ENCODE peak calls at places on chromosomes 12 and 14, in eight cellular contexts. G is HL-60, K is dorsolateral prefrontal cortex, Q is GM12878, M is cardiac fibroblast, F is epithelial cell of esophagus, S is AG09319, N is left lung. D is an unnamed sample.

GRCh38 chr12:6229224-6229748 is 29.1 kb downstream of the CD9 start:
- DNase-seq in G (no peak), F (peak; percentile 79), M (no peak), S (no peak), K (no peak), N (peak; percentile 62), Q (no peak), D (no peak)

GRCh38 chr14:92552066-92552465 is 38.5 kb downstream of the RIN3 start:
- DNase-seq in Q (no peak), N (no peak), S (no peak), K (no peak), F (no peak), G (no peak), M (no peak), D (no peak)

GRCh38 chr14:66038214-66038977 is 447.8 kb upstream of the CCDC196 start:
- DNase-seq in Q (no peak), M (peak; percentile 94), G (peak; percentile 26), N (peak; percentile 33), F (peak; percentile 88), K (no peak), S (no peak), D (no peak)

GRCh38 chr12:53701518-53702264 is 25.6 kb downstream of the CALCOCO1 start:
- DNase-seq in Q (peak; percentile 20), F (peak; percentile 78), G (no peak), N (peak; percentile 73), K (peak; percentile 89), M (peak; percentile 83), S (peak; percentile 36), D (no peak)

GRCh38 chr14:80699861-80700260 is 241.7 kb downstream of the CEP128 start:
- DNase-seq in M (peak; percentile 2), N (no peak), G (no peak), Q (peak; percentile 7), K (no peak), S (no peak), F (no peak), D (no peak)

GRCh38 chr14:92686763-92687427 is 61.5 kb downstream of the LGMN start:
- DNase-seq in N (peak; percentile 73), K (peak; percentile 92), Q (no peak), M (peak; percentile 74), G (no peak), F (peak; percentile 66), S (peak; percentile 12), D (peak; percentile 92)

GRCh38 chr12:115898670-115899069 is 378.8 kb downstream of the MED13L start:
- DNase-seq in S (no peak), G (no peak), N (no peak), F (no peak), Q (no peak), M (no peak), K (no peak), D (no peak)

GRCh38 chr14:65958664-65959562 is 527.3 kb upstream of the CCDC196 start:
- DNase-seq in K (peak; percentile 46), M (peak; percentile 47), Q (no peak), N (no peak), S (no peak), G (no peak), F (peak; percentile 30), D (peak; percentile 65)

GRCh38 chr12:4069046-4070010 is 196.1 kb upstream of the PARP11 start:
- DNase-seq in N (no peak), G (no peak), M (no peak), F (peak; percentile 25), S (no peak), K (no peak), Q (no peak), D (no peak)

GRCh38 chr14:24937300-24937699 is 112.6 kb downstream of the STXBP6 start:
- DNase-seq in G (no peak), F (no peak), M (no peak), S (no peak), K (no peak), Q (no peak), N (no peak), D (no peak)

GRCh38 chr12:52211716-52212585 is 20.1 kb upstream of the KRT80 start:
- DNase-seq in K (peak; percentile 33), G (no peak), S (no peak), F (no peak), M (no peak), Q (no peak), N (no peak), D (peak; percentile 68)

GRCh38 chr14:103543140-103543539 is 14.1 kb downstream of the TRMT61A start:
- DNase-seq in G (no peak), N (no peak), F (no peak), S (no peak), K (peak; percentile 76), M (no peak), Q (no peak), D (peak; percentile 88)

GRCh38 chr12:4566474-4566873 is 4.5 kb downstream of the DYRK4 start:
- DNase-seq in F (no peak), M (no peak), K (no peak), G (no peak), N (no peak), Q (no peak), S (no peak), D (no peak)

GRCh38 chr12:47824198-47824597 is 4.5 kb upstream of the HDAC7 start:
- DNase-seq in F (no peak), G (no peak), S (no peak), N (no peak), M (no peak), Q (no peak), K (no peak), D (no peak)

GRCh38 chr14:68510951-68511726 is 281.7 kb downstream of the ZFP36L1 start:
- DNase-seq in Q (no peak), S (no peak), F (no peak), G (no peak), N (no peak), K (no peak), M (peak; percentile 45), D (no peak)

GRCh38 chr14:92540472-92541048 is 27.0 kb downstream of the RIN3 start:
- DNase-seq in S (peak; percentile 99), K (peak; percentile 54), F (peak; percentile 95), M (peak; percentile 100), N (peak; percentile 89), Q (no peak), G (no peak), D (no peak)

GRCh38 chr14:73463411-73463810 is 5.1 kb upstream of the NUMB start:
- DNase-seq in F (peak; percentile 98), Q (no peak), G (peak; percentile 88), S (peak; percentile 74), M (peak; percentile 92), N (peak; percentile 63), K (no peak), D (no peak)

DNA sequence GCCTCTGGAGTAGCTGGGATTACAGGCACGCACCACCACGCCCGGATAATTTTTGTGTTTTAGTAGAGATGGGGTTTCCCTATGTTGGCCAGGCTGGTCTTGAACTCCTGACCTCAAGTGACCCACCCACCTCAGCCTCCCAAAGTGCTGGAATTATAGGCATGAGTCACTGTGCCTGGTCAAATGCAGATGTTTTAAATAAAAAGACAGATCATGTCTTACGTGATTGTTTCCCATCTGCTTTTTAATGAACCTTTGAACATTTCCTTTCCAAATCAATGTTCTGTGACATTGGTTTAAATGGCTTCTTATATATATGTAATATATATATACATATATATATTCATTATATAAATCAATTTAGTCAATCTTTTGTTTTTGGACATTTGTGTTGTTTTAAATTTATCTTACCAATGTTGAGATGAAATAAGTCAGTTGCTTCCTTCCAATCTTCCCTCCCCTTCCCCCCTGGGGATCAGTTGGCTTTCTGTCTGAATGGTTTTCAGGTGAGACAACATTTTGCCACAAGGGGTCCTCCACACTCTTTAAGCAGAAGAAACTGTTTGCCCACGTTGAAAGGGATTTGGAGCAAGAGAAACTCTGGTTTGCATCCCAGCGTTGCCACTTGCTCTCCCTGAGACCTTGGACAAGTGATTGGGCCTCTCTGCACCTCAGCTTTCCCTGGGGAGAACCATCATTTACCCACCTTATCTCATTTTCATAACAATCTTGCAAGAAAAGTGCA is 47.6 kb upstream of the RBM19 start:
- DNase-seq in F (no peak), M (peak; percentile 42), K (no peak), N (no peak), Q (no peak), S (no peak), G (no peak), D (no peak)
- TF ChIP-seq CTCF in F (no peak), M (peak; percentile 24), K (no peak), N (no peak), Q (peak; percentile 19), S (no peak), G (no peak), D (peak; percentile 18)

GRCh38 chr12:121013715-121014114 is 2.6 kb downstream of the C12orf43 start:
- DNase-seq in F (no peak), Q (no peak), G (no peak), S (no peak), M (no peak), K (no peak), N (no peak), D (no peak)
- TF ChIP-seq CTCF in F (peak; percentile 18), Q (peak; percentile 14), G (no peak), S (no peak), M (no peak), K (no peak), N (no peak), D (peak; percentile 27)

DNA sequence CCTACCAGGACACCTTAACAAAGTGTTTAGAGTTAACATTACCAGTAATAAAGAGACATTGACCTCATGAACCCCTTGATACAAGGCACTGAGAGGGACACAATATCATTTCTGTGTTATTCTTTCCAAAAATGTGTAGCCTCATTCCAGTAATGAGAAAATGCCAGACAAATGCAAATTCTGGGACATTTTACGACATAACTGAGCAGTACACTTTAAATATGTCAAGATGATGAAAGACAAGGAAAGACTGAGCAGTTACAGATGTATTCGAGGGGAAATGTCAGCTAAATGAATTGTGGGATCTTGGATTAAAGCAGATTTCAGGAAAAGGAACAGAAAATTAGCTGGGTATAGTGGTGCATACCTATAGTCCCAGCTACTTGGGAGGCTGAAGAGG is 255.6 kb downstream of the ERC1 start:
- DNase-seq in G (no peak), Q (no peak), K (no peak), F (no peak), S (no peak), N (no peak), M (peak; percentile 1), D (no peak)
- TF ChIP-seq CTCF in G (no peak), Q (no peak), K (no peak), F (no peak), S (no peak), N (no peak), M (no peak), D (no peak)

GRCh38 chr14:38250316-38250715 is 5.6 kb downstream of the CLEC14A start:
- DNase-seq in F (no peak), M (no peak), K (no peak), Q (no peak), G (no peak), N (no peak), S (no peak), D (no peak)

GRCh38 chr14:38252066-38252710 is 3.7 kb downstream of the CLEC14A start:
- DNase-seq in N (no peak), Q (no peak), M (no peak), K (no peak), S (no peak), G (no peak), F (no peak), D (no peak)

GRCh38 chr14:38243696-38244250 is 12.1 kb downstream of the CLEC14A start:
- DNase-seq in F (no peak), N (no peak), K (no peak), G (no peak), M (no peak), S (no peak), Q (no peak), D (no peak)

DNA sequence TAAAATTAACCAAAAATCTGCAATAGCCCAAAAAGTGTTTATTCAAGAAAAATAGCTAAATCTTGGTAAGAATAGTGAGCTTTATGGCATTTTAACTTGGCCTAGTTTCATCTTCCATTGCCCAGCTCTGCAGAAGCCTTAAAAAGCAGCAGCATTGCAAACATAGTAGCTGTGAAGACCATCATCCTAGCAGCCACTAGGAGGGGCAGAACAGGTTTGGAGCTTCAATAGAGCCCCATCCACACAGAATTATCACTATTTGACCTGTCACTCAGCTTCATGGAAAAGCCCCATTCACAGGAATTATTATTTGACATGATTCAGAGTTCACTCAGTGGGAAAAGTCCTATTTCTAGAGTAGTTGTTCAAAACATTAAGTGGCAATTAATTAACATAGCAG is 7.3 kb downstream of the CLEC14A start:
- DNase-seq in N (no peak), M (no peak), G (no peak), F (no peak), K (no peak), Q (no peak), S (no peak), D (no peak)
- TF ChIP-seq CTCF in N (no peak), M (peak; percentile 32), G (no peak), F (no peak), K (no peak), Q (no peak), S (no peak), D (no peak)